ENCODE peak calls at places on chromosomes 6 and 20, in eight cellular contexts. One of them, this sample, is unnamed.

GRCh38 chr6:15879372-15880261 is 216.8 kb upstream of the DTNBP1 start:
- DNase-seq in NCI-H2081: peak
- DNase-seq in MCF 10A: peak
- DNase-seq in activated naive CD8-positive, alpha-beta T cell treated with anti-CD3 and anti-CD28 coated beads for 36 hours: peak
- DNase-seq in renal cortical epithelial cell: no peak
- DNase-seq in T-helper 1 cell: peak
- DNase-seq in NCI-H1092: no peak
- DNase-seq in mammary epithelial cell: no peak
- DNase-seq in this sample: peak

GRCh38 chr6:39188577-39188976 is 40.7 kb downstream of the KCNK5 start:
- DNase-seq in NCI-H2081: no peak
- DNase-seq in MCF 10A: no peak
- DNase-seq in activated naive CD8-positive, alpha-beta T cell treated with anti-CD3 and anti-CD28 coated beads for 36 hours: no peak
- DNase-seq in renal cortical epithelial cell: no peak
- DNase-seq in T-helper 1 cell: no peak
- DNase-seq in NCI-H1092: no peak
- DNase-seq in mammary epithelial cell: no peak
- DNase-seq in this sample: no peak

GRCh38 chr6:111727041-111727440 is 121.4 kb upstream of the TRAF3IP2 start:
- DNase-seq in NCI-H2081: no peak
- DNase-seq in MCF 10A: peak
- DNase-seq in activated naive CD8-positive, alpha-beta T cell treated with anti-CD3 and anti-CD28 coated beads for 36 hours: no peak
- DNase-seq in renal cortical epithelial cell: no peak
- DNase-seq in T-helper 1 cell: no peak
- DNase-seq in NCI-H1092: no peak
- DNase-seq in mammary epithelial cell: no peak
- DNase-seq in this sample: no peak

GRCh38 chr6:104633125-104633524 is 226.6 kb downstream of the HACE1 start:
- DNase-seq in NCI-H2081: no peak
- DNase-seq in MCF 10A: no peak
- DNase-seq in activated naive CD8-positive, alpha-beta T cell treated with anti-CD3 and anti-CD28 coated beads for 36 hours: no peak
- DNase-seq in renal cortical epithelial cell: peak
- DNase-seq in T-helper 1 cell: no peak
- DNase-seq in NCI-H1092: no peak
- DNase-seq in mammary epithelial cell: no peak
- DNase-seq in this sample: no peak

GRCh38 chr6:6825986-6826901 is 237.7 kb downstream of the LY86 start:
- DNase-seq in NCI-H2081: no peak
- DNase-seq in MCF 10A: peak
- DNase-seq in activated naive CD8-positive, alpha-beta T cell treated with anti-CD3 and anti-CD28 coated beads for 36 hours: no peak
- DNase-seq in renal cortical epithelial cell: peak
- DNase-seq in T-helper 1 cell: no peak
- DNase-seq in NCI-H1092: peak
- DNase-seq in mammary epithelial cell: peak
- DNase-seq in this sample: no peak

GRCh38 chr20:20677186-20677585 is 35.3 kb downstream of the RALGAPA2 start:
- DNase-seq in NCI-H2081: no peak
- DNase-seq in MCF 10A: peak
- DNase-seq in activated naive CD8-positive, alpha-beta T cell treated with anti-CD3 and anti-CD28 coated beads for 36 hours: no peak
- DNase-seq in renal cortical epithelial cell: no peak
- DNase-seq in T-helper 1 cell: no peak
- DNase-seq in NCI-H1092: no peak
- DNase-seq in mammary epithelial cell: peak
- DNase-seq in this sample: no peak

GRCh38 chr20:23435675-23436539 is 3.6 kb upstream of the CSTL1 start:
- DNase-seq in NCI-H2081: peak
- DNase-seq in MCF 10A: no peak
- DNase-seq in activated naive CD8-positive, alpha-beta T cell treated with anti-CD3 and anti-CD28 coated beads for 36 hours: no peak
- DNase-seq in renal cortical epithelial cell: no peak
- DNase-seq in T-helper 1 cell: no peak
- DNase-seq in NCI-H1092: peak
- DNase-seq in mammary epithelial cell: no peak
- DNase-seq in this sample: peak

GRCh38 chr6:74431873-74432272 is 735.9 kb downstream of the CD109 start:
- DNase-seq in NCI-H2081: no peak
- DNase-seq in MCF 10A: no peak
- DNase-seq in activated naive CD8-positive, alpha-beta T cell treated with anti-CD3 and anti-CD28 coated beads for 36 hours: no peak
- DNase-seq in renal cortical epithelial cell: no peak
- DNase-seq in T-helper 1 cell: no peak
- DNase-seq in NCI-H1092: no peak
- DNase-seq in mammary epithelial cell: no peak
- DNase-seq in this sample: no peak

GRCh38 chr6:105844275-105844848 is 241.8 kb upstream of the PRDM1 start:
- DNase-seq in NCI-H2081: no peak
- DNase-seq in MCF 10A: no peak
- DNase-seq in activated naive CD8-positive, alpha-beta T cell treated with anti-CD3 and anti-CD28 coated beads for 36 hours: no peak
- DNase-seq in renal cortical epithelial cell: no peak
- DNase-seq in T-helper 1 cell: no peak
- DNase-seq in NCI-H1092: no peak
- DNase-seq in mammary epithelial cell: no peak
- DNase-seq in this sample: no peak

GRCh38 chr6:151067684-151068596 is 171.8 kb upstream of the AKAP12 start:
- DNase-seq in NCI-H2081: peak
- DNase-seq in MCF 10A: peak
- DNase-seq in activated naive CD8-positive, alpha-beta T cell treated with anti-CD3 and anti-CD28 coated beads for 36 hours: no peak
- DNase-seq in renal cortical epithelial cell: peak
- DNase-seq in T-helper 1 cell: no peak
- DNase-seq in NCI-H1092: peak
- DNase-seq in mammary epithelial cell: peak
- DNase-seq in this sample: peak

GRCh38 chr6:11632795-11633511 is 95.4 kb downstream of the TMEM170B start:
- DNase-seq in NCI-H2081: no peak
- DNase-seq in MCF 10A: no peak
- DNase-seq in activated naive CD8-positive, alpha-beta T cell treated with anti-CD3 and anti-CD28 coated beads for 36 hours: no peak
- DNase-seq in renal cortical epithelial cell: peak
- DNase-seq in T-helper 1 cell: no peak
- DNase-seq in NCI-H1092: no peak
- DNase-seq in mammary epithelial cell: peak
- DNase-seq in this sample: no peak

GRCh38 chr6:141598487-141598886 is 534.2 kb upstream of the GJE1 start:
- DNase-seq in NCI-H2081: no peak
- DNase-seq in MCF 10A: peak
- DNase-seq in activated naive CD8-positive, alpha-beta T cell treated with anti-CD3 and anti-CD28 coated beads for 36 hours: no peak
- DNase-seq in renal cortical epithelial cell: peak
- DNase-seq in T-helper 1 cell: no peak
- DNase-seq in NCI-H1092: no peak
- DNase-seq in mammary epithelial cell: peak
- DNase-seq in this sample: no peak

GRCh38 chr20:62826646-62827322 is 9.9 kb downstream of the COL9A3 start:
- DNase-seq in NCI-H2081: no peak
- DNase-seq in MCF 10A: no peak
- DNase-seq in activated naive CD8-positive, alpha-beta T cell treated with anti-CD3 and anti-CD28 coated beads for 36 hours: no peak
- DNase-seq in renal cortical epithelial cell: no peak
- DNase-seq in T-helper 1 cell: no peak
- DNase-seq in NCI-H1092: no peak
- DNase-seq in mammary epithelial cell: no peak
- DNase-seq in this sample: no peak

This sample was measured in COR-L47.